ENCODE peak calls at places on chromosomes 7 and 10, in nine cellular contexts. One of them, this sample, is unnamed.

GRCh38 chr10:118523775-118524174 is 71.7 kb downstream of the PRLHR start:
- DNase-seq in left ventricle myocardium inferior: no peak
- DNase-seq in fibroblast of mammary gland: peak; percentile 70
- DNase-seq in AG09319: no peak
- DNase-seq in endodermal cell: no peak
- DNase-seq in PC-3: peak; percentile 35
- DNase-seq in transverse colon: no peak
- DNase-seq in B cell: no peak
- DNase-seq in OCI-LY7: no peak
- DNase-seq in this sample: no peak

GRCh38 chr7:1616741-1617140 is 46.9 kb upstream of the PSMG3 start:
- DNase-seq in endodermal cell: no peak
- DNase-seq in transverse colon: no peak
- DNase-seq in AG09319: no peak
- DNase-seq in OCI-LY7: no peak
- DNase-seq in left ventricle myocardium inferior: no peak
- DNase-seq in B cell: no peak
- DNase-seq in fibroblast of mammary gland: no peak
- DNase-seq in PC-3: no peak
- DNase-seq in this sample: no peak

GRCh38 chr7:85079434-85079833 is 107.4 kb downstream of the SEMA3D start:
- DNase-seq in left ventricle myocardium inferior: no peak
- DNase-seq in transverse colon: no peak
- DNase-seq in OCI-LY7: no peak
- DNase-seq in AG09319: no peak
- DNase-seq in endodermal cell: no peak
- DNase-seq in fibroblast of mammary gland: no peak
- DNase-seq in PC-3: no peak
- DNase-seq in B cell: no peak
- DNase-seq in this sample: no peak

GRCh38 chr7:47314728-47315601 is 266.9 kb downstream of the TNS3 start:
- DNase-seq in B cell: no peak
- DNase-seq in OCI-LY7: no peak
- DNase-seq in left ventricle myocardium inferior: peak; percentile 54
- DNase-seq in PC-3: no peak
- DNase-seq in transverse colon: no peak
- DNase-seq in endodermal cell: peak; percentile 65
- DNase-seq in AG09319: no peak
- DNase-seq in fibroblast of mammary gland: peak; percentile 65
- DNase-seq in this sample: no peak

GRCh38 chr7:148791506-148791905 is 92.6 kb downstream of the EZH2 start:
- DNase-seq in fibroblast of mammary gland: no peak
- DNase-seq in PC-3: no peak
- DNase-seq in endodermal cell: no peak
- DNase-seq in left ventricle myocardium inferior: no peak
- DNase-seq in B cell: no peak
- DNase-seq in AG09319: no peak
- DNase-seq in transverse colon: no peak
- DNase-seq in OCI-LY7: no peak
- DNase-seq in this sample: no peak

GRCh38 chr10:71893920-71894319 is 42.9 kb upstream of the PSAP start:
- DNase-seq in left ventricle myocardium inferior: no peak
- DNase-seq in B cell: no peak
- DNase-seq in fibroblast of mammary gland: no peak
- DNase-seq in AG09319: no peak
- DNase-seq in transverse colon: no peak
- DNase-seq in endodermal cell: no peak
- DNase-seq in PC-3: no peak
- DNase-seq in OCI-LY7: no peak
- DNase-seq in this sample: no peak

GRCh38 chr10:24853661-24854060 is 98.7 kb downstream of the PRTFDC1 start:
- DNase-seq in endodermal cell: no peak
- DNase-seq in AG09319: no peak
- DNase-seq in fibroblast of mammary gland: peak; percentile 59
- DNase-seq in PC-3: no peak
- DNase-seq in transverse colon: no peak
- DNase-seq in left ventricle myocardium inferior: no peak
- DNase-seq in B cell: no peak
- DNase-seq in OCI-LY7: no peak
- DNase-seq in this sample: no peak

GRCh38 chr10:71748671-71749191 is 24.6 kb downstream of the VSIR start:
- DNase-seq in transverse colon: peak; percentile 80
- DNase-seq in left ventricle myocardium inferior: peak; percentile 86
- DNase-seq in B cell: peak; percentile 80
- DNase-seq in PC-3: no peak
- DNase-seq in AG09319: no peak
- DNase-seq in OCI-LY7: peak; percentile 85
- DNase-seq in endodermal cell: peak; percentile 49
- DNase-seq in fibroblast of mammary gland: no peak
- DNase-seq in this sample: peak; percentile 52

GRCh38 chr7:116851175-116851574 is 11.2 kb upstream of the CAPZA2 start:
- DNase-seq in endodermal cell: no peak
- DNase-seq in OCI-LY7: no peak
- DNase-seq in fibroblast of mammary gland: no peak
- DNase-seq in left ventricle myocardium inferior: no peak
- DNase-seq in transverse colon: no peak
- DNase-seq in AG09319: no peak
- DNase-seq in PC-3: no peak
- DNase-seq in B cell: no peak
- DNase-seq in this sample: no peak

GRCh38 chr10:80459047-80459865 is 5.1 kb downstream of the TSPAN14 start:
- DNase-seq in AG09319: peak; percentile 76
- DNase-seq in B cell: peak; percentile 68
- DNase-seq in PC-3: no peak
- DNase-seq in transverse colon: peak; percentile 86
- DNase-seq in left ventricle myocardium inferior: peak; percentile 65
- DNase-seq in endodermal cell: peak; percentile 80
- DNase-seq in fibroblast of mammary gland: peak; percentile 89
- DNase-seq in OCI-LY7: peak; percentile 82
- DNase-seq in this sample: no peak

GRCh38 chr10:60200012-60200681 is 189.5 kb downstream of the ANK3 start:
- DNase-seq in transverse colon: no peak
- DNase-seq in OCI-LY7: no peak
- DNase-seq in PC-3: no peak
- DNase-seq in B cell: no peak
- DNase-seq in AG09319: no peak
- DNase-seq in fibroblast of mammary gland: no peak
- DNase-seq in endodermal cell: no peak
- DNase-seq in left ventricle myocardium inferior: no peak
- DNase-seq in this sample: no peak

GRCh38 chr10:122464575-122464974 is 3.2 kb downstream of the HTRA1 start:
- DNase-seq in left ventricle myocardium inferior: no peak
- DNase-seq in OCI-LY7: no peak
- DNase-seq in endodermal cell: no peak
- DNase-seq in B cell: no peak
- DNase-seq in AG09319: no peak
- DNase-seq in fibroblast of mammary gland: no peak
- DNase-seq in PC-3: no peak
- DNase-seq in transverse colon: no peak
- DNase-seq in this sample: no peak

GRCh38 chr10:103696411-103697145 is 158.8 kb downstream of the SH3PXD2A start:
- DNase-seq in OCI-LY7: peak; percentile 51
- DNase-seq in fibroblast of mammary gland: peak; percentile 92
- DNase-seq in left ventricle myocardium inferior: peak; percentile 69
- DNase-seq in B cell: peak; percentile 51
- DNase-seq in transverse colon: peak; percentile 67
- DNase-seq in endodermal cell: peak; percentile 88
- DNase-seq in AG09319: peak; percentile 62
- DNase-seq in PC-3: peak; percentile 83
- DNase-seq in this sample: no peak

DNA sequence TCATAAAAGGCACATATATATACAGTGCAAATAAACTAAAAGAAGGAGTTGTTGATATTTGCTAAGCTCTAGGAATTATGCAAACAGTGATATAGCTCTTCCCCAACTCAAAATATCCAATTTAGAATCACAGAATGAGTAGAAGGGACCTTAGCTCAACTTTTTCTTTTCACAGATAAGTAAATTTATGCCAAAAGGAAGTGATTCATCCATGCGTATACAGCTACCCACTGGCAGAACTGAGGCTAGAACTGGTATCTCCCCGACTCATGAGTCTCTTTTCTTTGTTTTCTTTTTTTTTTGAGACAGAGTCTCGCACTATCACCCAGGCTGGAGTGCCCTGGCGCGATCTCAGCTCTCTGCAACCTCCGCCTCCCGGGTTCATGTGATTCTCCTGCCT is 54.2 kb upstream of the SVIL start:
- DNase-seq in AG09319: no peak
- DNase-seq in transverse colon: no peak
- DNase-seq in OCI-LY7: no peak
- DNase-seq in left ventricle myocardium inferior: no peak
- DNase-seq in fibroblast of mammary gland: peak; percentile 72
- DNase-seq in B cell: no peak
- DNase-seq in endodermal cell: no peak
- DNase-seq in PC-3: peak; percentile 76
- DNase-seq in this sample: no peak
- TF ChIP-seq CTCF in AG09319: no peak
- TF ChIP-seq CTCF in transverse colon: no peak
- TF ChIP-seq CTCF in OCI-LY7: no peak
- TF ChIP-seq CTCF in left ventricle myocardium inferior: no peak
- TF ChIP-seq CTCF in fibroblast of mammary gland: no peak
- TF ChIP-seq CTCF in B cell: no peak
- TF ChIP-seq CTCF in endodermal cell: no peak
- TF ChIP-seq CTCF in PC-3: no peak
- TF ChIP-seq CTCF in this sample: no peak

DNA sequence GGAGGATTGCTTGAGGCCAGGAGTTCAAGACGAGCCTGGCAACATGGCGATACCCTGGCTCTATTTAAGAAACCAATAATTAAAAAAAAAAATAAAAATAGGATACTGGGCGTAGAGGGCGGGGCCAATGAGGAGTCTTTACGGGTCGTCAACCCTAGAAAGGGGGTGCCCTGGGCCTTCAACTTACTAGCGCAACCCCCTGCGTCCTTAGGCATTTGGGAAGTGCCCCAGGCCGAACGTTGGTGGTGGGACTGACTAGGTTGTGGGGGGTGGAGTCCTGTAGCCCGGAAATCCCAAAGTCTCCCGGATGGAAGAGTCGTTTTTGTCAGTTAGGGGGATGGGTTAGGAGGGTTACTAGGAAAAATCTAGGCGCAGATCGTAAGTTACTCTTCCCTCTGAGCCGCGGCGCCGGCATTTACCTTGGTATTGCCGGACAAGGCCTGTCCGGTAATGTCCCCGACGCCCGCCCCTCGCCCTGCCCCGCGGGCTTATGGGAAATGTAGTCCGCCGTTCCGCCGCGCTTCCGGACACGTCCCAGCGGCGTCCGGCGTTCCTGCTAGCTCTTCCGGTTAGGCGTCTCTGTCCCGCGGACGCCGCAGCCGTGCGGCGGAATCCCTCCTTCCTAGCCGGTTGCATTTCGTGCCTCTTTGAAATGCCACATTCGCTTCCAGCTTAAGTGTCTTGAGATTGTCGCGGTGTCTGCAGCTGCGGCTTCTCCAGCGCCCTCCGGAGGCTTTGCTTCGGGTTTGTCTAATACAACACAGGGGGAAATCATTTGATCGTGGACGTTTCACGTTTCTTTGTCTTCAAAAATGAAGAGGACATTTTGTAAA is 1.3 kb upstream of the ACBD5 start:
- DNase-seq in transverse colon: peak; percentile 94
- DNase-seq in PC-3: peak; percentile 91
- DNase-seq in left ventricle myocardium inferior: peak; percentile 91
- DNase-seq in B cell: peak; percentile 95
- DNase-seq in OCI-LY7: peak; percentile 96
- DNase-seq in fibroblast of mammary gland: peak; percentile 90
- DNase-seq in AG09319: peak; percentile 85
- DNase-seq in endodermal cell: peak; percentile 96
- DNase-seq in this sample: peak; percentile 86
- TF ChIP-seq CTCF in transverse colon: peak; percentile 64
- TF ChIP-seq CTCF in PC-3: peak; percentile 33
- TF ChIP-seq CTCF in left ventricle myocardium inferior: peak; percentile 53
- TF ChIP-seq CTCF in B cell: no peak
- TF ChIP-seq CTCF in OCI-LY7: peak; percentile 77
- TF ChIP-seq CTCF in fibroblast of mammary gland: no peak
- TF ChIP-seq CTCF in AG09319: peak; percentile 14
- TF ChIP-seq CTCF in endodermal cell: peak; percentile 62
- TF ChIP-seq CTCF in this sample: peak; percentile 14

DNA sequence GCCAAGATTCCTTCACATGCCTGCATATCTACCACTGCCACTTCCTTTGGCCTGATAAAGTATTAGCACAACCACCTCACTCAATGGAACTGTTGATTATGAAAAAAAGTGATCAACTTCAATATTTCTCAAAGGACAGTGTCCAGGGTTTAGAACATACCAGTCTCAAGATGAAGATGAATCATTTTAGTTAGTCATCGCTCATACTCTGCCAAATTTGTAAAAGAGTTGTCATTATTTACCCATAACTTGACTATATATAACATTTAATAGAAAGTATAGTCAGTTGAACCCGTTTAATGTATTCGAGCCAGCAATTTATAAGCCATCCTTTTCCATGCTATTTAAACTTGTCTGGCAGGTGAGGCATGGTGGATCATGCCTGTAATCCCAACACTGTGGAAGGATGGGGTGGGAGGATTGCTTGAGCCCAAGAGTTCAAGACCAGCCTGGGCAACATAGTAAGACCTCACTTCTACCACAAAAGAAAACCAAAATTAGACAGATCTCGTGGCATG is 33.2 kb downstream of the SPAM1 start:
- DNase-seq in endodermal cell: no peak
- DNase-seq in PC-3: peak; percentile 92
- DNase-seq in fibroblast of mammary gland: peak; percentile 5
- DNase-seq in B cell: no peak
- DNase-seq in OCI-LY7: no peak
- DNase-seq in AG09319: no peak
- DNase-seq in transverse colon: no peak
- DNase-seq in left ventricle myocardium inferior: no peak
- DNase-seq in this sample: no peak
- TF ChIP-seq CTCF in endodermal cell: no peak
- TF ChIP-seq CTCF in PC-3: no peak
- TF ChIP-seq CTCF in fibroblast of mammary gland: no peak
- TF ChIP-seq CTCF in B cell: no peak
- TF ChIP-seq CTCF in OCI-LY7: no peak
- TF ChIP-seq CTCF in AG09319: no peak
- TF ChIP-seq CTCF in transverse colon: no peak
- TF ChIP-seq CTCF in left ventricle myocardium inferior: no peak
- TF ChIP-seq CTCF in this sample: no peak

DNA sequence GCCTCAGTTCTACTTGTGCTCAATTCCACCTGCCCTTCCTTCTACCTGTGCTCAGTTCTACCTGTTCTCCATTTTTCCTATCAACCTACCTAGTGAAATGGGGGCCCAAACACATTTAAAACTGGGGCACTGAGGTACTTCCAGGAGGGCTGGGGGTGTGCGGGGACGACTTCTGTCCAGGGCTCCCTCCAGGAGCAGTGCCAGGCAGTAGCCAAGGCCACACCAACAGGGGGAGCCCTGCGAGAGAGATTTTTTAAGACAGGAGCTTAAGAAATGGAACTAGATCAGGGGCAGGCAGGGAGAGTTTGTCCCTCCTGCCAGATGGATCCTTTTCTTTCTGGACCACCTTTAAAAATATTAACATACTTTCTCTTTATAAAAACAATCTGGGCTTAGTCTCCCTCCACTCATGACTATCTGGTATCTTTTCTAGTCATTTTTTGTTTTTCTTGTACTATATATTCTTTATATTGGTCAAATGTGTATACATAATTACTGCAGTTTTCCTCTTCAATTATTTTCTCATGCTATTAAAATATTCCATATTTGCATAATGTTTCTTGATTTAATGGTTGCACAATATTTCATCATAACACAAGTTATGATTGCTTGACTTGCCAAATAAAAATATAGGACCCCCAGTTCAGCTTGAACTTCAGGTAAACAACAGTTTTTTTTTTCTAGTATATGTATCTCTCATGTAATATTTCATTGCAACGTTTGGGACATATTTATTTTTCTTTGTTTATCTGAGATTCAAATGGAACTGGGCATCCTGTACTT is 47.3 kb upstream of the INSYN2A start:
- DNase-seq in B cell: no peak
- DNase-seq in AG09319: no peak
- DNase-seq in transverse colon: peak; percentile 26
- DNase-seq in PC-3: peak; percentile 50
- DNase-seq in endodermal cell: peak; percentile 89
- DNase-seq in fibroblast of mammary gland: peak; percentile 36
- DNase-seq in left ventricle myocardium inferior: no peak
- DNase-seq in OCI-LY7: peak; percentile 3
- DNase-seq in this sample: peak; percentile 55
- TF ChIP-seq CTCF in B cell: no peak
- TF ChIP-seq CTCF in AG09319: peak; percentile 52
- TF ChIP-seq CTCF in transverse colon: peak; percentile 20
- TF ChIP-seq CTCF in PC-3: peak; percentile 73
- TF ChIP-seq CTCF in endodermal cell: peak; percentile 92
- TF ChIP-seq CTCF in fibroblast of mammary gland: peak; percentile 62
- TF ChIP-seq CTCF in left ventricle myocardium inferior: peak; percentile 57
- TF ChIP-seq CTCF in OCI-LY7: peak; percentile 69
- TF ChIP-seq CTCF in this sample: peak; percentile 76

This sample was measured in natural killer cell.